ENCODE peak calls at places on chromosomes 4 and X, in four cellular contexts. P is GM20000; L is stimulated activated CD4-positive, alpha-beta T cell treated with anti-CD3 and anti-CD28 coated beads, Interleukin-1b, Interleukin-23, amount 100 ng/mL, for 1 hour; K is dorsolateral prefrontal cortex. U is an unnamed sample.
A peak's percentile ranks its signal among the peaks of the same experiment; 100 is the strongest.

GRCh38 chrX:77572322-77572721 is 125.1 kb downstream of the FGF16 start:
- DNase-seq in P (no peak), L (no peak), K (no peak), U (no peak)

GRCh38 chrX:3599787-3600465 is 113.5 kb downstream of the PRKX start:
- DNase-seq in P (no peak), L (no peak), K (no peak), U (no peak)

GRCh38 chrX:18885317-18886004 is 98.5 kb downstream of the PHKA2 start:
- DNase-seq in P (peak; percentile 7), L (no peak), K (no peak), U (no peak)

GRCh38 chr4:57119054-57119651 is 9.0 kb upstream of the IGFBP7 start:
- DNase-seq in P (no peak), L (no peak), K (no peak), U (no peak)

GRCh38 chr4:95155759-95156451 is 392.9 kb downstream of the UNC5C start:
- DNase-seq in P (peak; percentile 36), L (no peak), K (no peak), U (no peak)

GRCh38 chr4:37902738-37903693 is 12.1 kb downstream of the TBC1D1 start:
- DNase-seq in P (no peak), L (no peak), K (no peak), U (no peak)

GRCh38 chr4:184628103-184628502 is 21.1 kb downstream of the CASP3 start:
- DNase-seq in P (no peak), L (no peak), K (no peak), U (no peak)

GRCh38 chr4:156654410-156654809 is 317.2 kb downstream of the PDGFC start:
- DNase-seq in P (no peak), L (no peak), K (no peak), U (no peak)

GRCh38 chrX:106728337-106728736 is 1.8 kb downstream of the RNF128 start:
- DNase-seq in P (no peak), L (no peak), K (no peak), U (no peak)

GRCh38 chrX:116204947-116205346 is 34.4 kb downstream of the AGTR2 start:
- DNase-seq in P (peak; percentile 2), L (no peak), K (no peak), U (no peak)

GRCh38 chr4:113958766-113959540 is 20.5 kb downstream of the ARSJ start:
- DNase-seq in P (no peak), L (no peak), K (no peak), U (no peak)

GRCh38 chr4:600850-601515 is 24.4 kb upstream of the PDE6B start:
- DNase-seq in P (no peak), L (no peak), K (peak; percentile 68), U (no peak)

GRCh38 chrX:1452497-1453389 is at the start of gene ASMTL:
- DNase-seq in P (peak; percentile 99), L (peak; percentile 100), K (peak; percentile 100), U (peak; percentile 100)

GRCh38 chrX:73131276-73131675 is 52.0 kb upstream of the PABPC1L2A start:
- DNase-seq in P (no peak), L (no peak), K (no peak), U (no peak)

GRCh38 chr4:71184195-71184781 is 154.5 kb upstream of the SLC4A4 start:
- DNase-seq in P (peak; percentile 80), L (no peak), K (peak; percentile 35), U (no peak)

GRCh38 chr4:18980516-18981233 is 959.1 kb upstream of the LCORL start:
- DNase-seq in P (no peak), L (no peak), K (no peak), U (no peak)

GRCh38 chr4:83438719-83439118 is 16.9 kb downstream of the HELQ start:
- DNase-seq in P (no peak), L (no peak), K (no peak), U (no peak)

GRCh38 chrX:24877854-24878650 is 137.7 kb downstream of the ARX start:
- DNase-seq in P (peak; percentile 4), L (no peak), K (no peak), U (no peak)

GRCh38 chr4:168421671-168422070 is 58.6 kb downstream of the DDX60L start:
- DNase-seq in P (no peak), L (no peak), K (no peak), U (no peak)

GRCh38 chr4:109746728-109747127 is 16.9 kb upstream of the PLA2G12A start:
- DNase-seq in P (no peak), L (no peak), K (no peak), U (no peak)

GRCh38 chr4:8009710-8010534 is 70.3 kb upstream of the AFAP1 start:
- DNase-seq in P (no peak), L (no peak), K (no peak), U (no peak)

GRCh38 chr4:25112349-25113008 is 47.8 kb downstream of the SEPSECS start:
- DNase-seq in P (no peak), L (no peak), K (no peak), U (no peak)

GRCh38 chr4:7359302-7360063 is 75.2 kb downstream of the PSAPL1 start:
- DNase-seq in P (no peak), L (no peak), K (no peak), U (no peak)

GRCh38 chr4:53507671-53508286 is 83.5 kb downstream of the LNX1 start:
- DNase-seq in P (no peak), L (no peak), K (no peak), U (no peak)

GRCh38 chr4:1569461-1570151 is 114.5 kb downstream of the FAM53A start:
- DNase-seq in P (no peak), L (no peak), K (no peak), U (no peak)

GRCh38 chr4:3859571-3859970 is 93.4 kb downstream of the ADRA2C start:
- DNase-seq in P (no peak), L (no peak), K (no peak), U (no peak)

GRCh38 chr4:176467011-176467410 is 147.2 kb downstream of the SPCS3 start:
- DNase-seq in P (no peak), L (no peak), K (no peak), U (no peak)

GRCh38 chr4:48556268-48556667 is 66.2 kb downstream of the ZAR1 start:
- DNase-seq in P (no peak), L (no peak), K (no peak), U (no peak)

GRCh38 chr4:103425406-103425805 is 227.3 kb upstream of the CENPE start:
- DNase-seq in P (no peak), L (no peak), K (no peak), U (no peak)

GRCh38 chrX:31117195-31117594 is 45.4 kb upstream of the FTHL17 start:
- DNase-seq in P (no peak), L (no peak), K (no peak), U (no peak)

GRCh38 chr4:133148690-133149363 is at the start of gene PCDH10:
- DNase-seq in P (peak; percentile 78), L (peak; percentile 3), K (peak; percentile 99), U (no peak)

GRCh38 chr4:1187182-1187581 is 14.8 kb upstream of the SPON2 start:
- DNase-seq in P (no peak), L (no peak), K (no peak), U (no peak)

U was measured in T-cell.